ENCODE peak calls at places on chromosomes 13 and 19, in five cellular contexts. A is NCI-H1694 treated with DMSO at 0.1 percent for 48 hours; O is cardiac muscle cell; F is esophagus squamous epithelium; L is stimulated activated CD8-positive, alpha-beta memory T cell treated with anti-CD3 and anti-CD28 coated beads, Interleukin-7, amount 100 ng/mL, for 1 hour. V is an unnamed sample.
A peak's percentile ranks its signal among the peaks of the same experiment; 100 is the strongest.

GRCh38 chr19:16355293-16356043 is 30.8 kb downstream of the KLF2 start:
- DNase-seq in A (no peak), O (no peak), F (no peak), L (no peak), V (no peak)

GRCh38 chr13:30841161-30841560 is 64.9 kb upstream of the MEDAG start:
- DNase-seq in A (no peak), O (no peak), F (no peak), L (no peak), V (no peak)

GRCh38 chr19:29587518-29587986 is 18.5 kb upstream of the POP4 start:
- DNase-seq in A (no peak), O (no peak), F (no peak), L (peak; percentile 23), V (no peak)

GRCh38 chr13:49020940-49021548 is 45.3 kb downstream of the FNDC3A start:
- DNase-seq in A (no peak), O (no peak), F (no peak), L (no peak), V (no peak)

GRCh38 chr19:40270362-40271089 is 14.6 kb downstream of the AKT2 start:
- DNase-seq in A (peak; percentile 69), O (no peak), F (no peak), L (no peak), V (no peak)

GRCh38 chr19:5155586-5156210 is 184.9 kb downstream of the PTPRS start:
- DNase-seq in A (no peak), O (no peak), F (no peak), L (no peak), V (no peak)

GRCh38 chr19:15199652-15200574 is 882 bp downstream of the NOTCH3 start:
- DNase-seq in A (no peak), O (peak; percentile 82), F (no peak), L (no peak), V (no peak)

GRCh38 chr13:40579535-40579934 is 86.9 kb downstream of the FOXO1 start:
- DNase-seq in A (no peak), O (no peak), F (no peak), L (no peak), V (no peak)

GRCh38 chr13:99724633-99725517 is 223.6 kb downstream of the TM9SF2 start:
- DNase-seq in A (no peak), O (no peak), F (no peak), L (no peak), V (no peak)

GRCh38 chr19:38869836-38870607 is 8.1 kb downstream of the RINL start:
- DNase-seq in A (no peak), O (peak; percentile 66), F (peak; percentile 37), L (peak; percentile 84), V (no peak)

GRCh38 chr13:73535341-73535740 is 476.5 kb downstream of the KLF5 start:
- DNase-seq in A (no peak), O (no peak), F (no peak), L (no peak), V (no peak)

GRCh38 chr13:29484236-29484635 is 111.3 kb downstream of the SLC7A1 start:
- DNase-seq in A (no peak), O (peak; percentile 90), F (no peak), L (no peak), V (no peak)

GRCh38 chr13:52837850-52838249 is 10.6 kb downstream of the PCDH8 start:
- DNase-seq in A (no peak), O (no peak), F (no peak), L (no peak), V (no peak)

GRCh38 chr13:100176781-100177389 is 88.0 kb downstream of the PCCA start:
- DNase-seq in A (peak; percentile 4), O (peak; percentile 34), F (no peak), L (no peak), V (no peak)

GRCh38 chr19:41552558-41552957 is 23.4 kb upstream of the CEACAM21 start:
- DNase-seq in A (no peak), O (no peak), F (no peak), L (no peak), V (no peak)

GRCh38 chr19:45103625-45104319 is 10.8 kb downstream of the PPP1R37 start:
- DNase-seq in A (no peak), O (no peak), F (no peak), L (no peak), V (no peak)

GRCh38 chr19:55089279-55089944 is 13.7 kb downstream of the EPS8L1 start:
- DNase-seq in A (no peak), O (no peak), F (no peak), L (no peak), V (no peak)

GRCh38 chr13:45339867-45340266 is 1.1 kb downstream of the TPT1 start:
- DNase-seq in A (no peak), O (no peak), F (no peak), L (no peak), V (no peak)

GRCh38 chr19:47049307-47049700 is 880 bp upstream of the TMEM160 start:
- DNase-seq in A (no peak), O (no peak), F (no peak), L (no peak), V (no peak)

GRCh38 chr19:44939668-44940067 is 2.4 kb upstream of the APOC4 start:
- DNase-seq in A (no peak), O (no peak), F (no peak), L (no peak), V (no peak)

GRCh38 chr13:111540486-111540885 is 220.0 kb downstream of the TEX29 start:
- DNase-seq in A (no peak), O (no peak), F (no peak), L (no peak), V (no peak)

GRCh38 chr13:52447354-52447753 is 3.1 kb downstream of the VPS36 start:
- DNase-seq in A (no peak), O (no peak), F (no peak), L (no peak), V (no peak)

GRCh38 chr19:56840452-56841193 is at the start of the genes PEG3 and ZIM2:
- DNase-seq in A (no peak), O (no peak), F (no peak), L (no peak), V (no peak)

GRCh38 chr19:57934820-57935665 is at the start of gene ZNF418:
- DNase-seq in A (no peak), O (peak; percentile 89), F (no peak), L (peak; percentile 12), V (no peak)

GRCh38 chr19:35330475-35330874 is 1.5 kb downstream of the CD22 start:
- DNase-seq in A (no peak), O (no peak), F (peak; percentile 45), L (no peak), V (no peak)

GRCh38 chr13:112725346-112726017 is 35.6 kb downstream of the ATP11A start:
- DNase-seq in A (peak; percentile 18), O (no peak), F (no peak), L (no peak), V (no peak)